ENCODE peak calls at places on chromosomes 1 and 21, in eight cellular contexts. S is uterus, C is adrenal gland, L is K562, R is HepG2, U is body of pancreas, P is breast epithelium, D is upper lobe of left lung. G is an unnamed sample.

GRCh38 chr1:214549604-214550338 is 1.6 kb downstream of the PTPN14 start:
- DNase-seq in S (no peak), C (no peak), L (no peak), R (no peak), U (no peak), P (no peak), D (no peak), G (no peak)

GRCh38 chr1:53733975-53734649 is 4.9 kb downstream of the GLIS1 start:
- DNase-seq in S (no peak), C (no peak), L (no peak), R (no peak), U (no peak), P (no peak), D (no peak), G (no peak)

GRCh38 chr1:206686486-206687249 is 2.0 kb downstream of the MAPKAPK2 start:
- DNase-seq in S (no peak), C (no peak), L (peak; percentile 65), R (no peak), U (no peak), P (no peak), D (no peak), G (no peak)

GRCh38 chr1:6350416-6351088 is 43.0 kb downstream of the ACOT7 start:
- DNase-seq in S (no peak), C (peak; percentile 80), L (no peak), R (no peak), U (peak; percentile 93), P (peak; percentile 91), D (no peak), G (no peak)

GRCh38 chr21:33362044-33362555 is 37.3 kb downstream of the IFNAR1 start:
- DNase-seq in S (no peak), C (no peak), L (peak; percentile 22), R (no peak), U (peak; percentile 61), P (no peak), D (no peak), G (no peak)

GRCh38 chr1:158003409-158003805 is 10.0 kb downstream of the KIRREL1 start:
- DNase-seq in S (no peak), C (no peak), L (no peak), R (no peak), U (no peak), P (no peak), D (peak; percentile 36), G (no peak)

GRCh38 chr1:201061886-201062285 is 38.4 kb upstream of the KIF21B start:
- DNase-seq in S (no peak), C (no peak), L (no peak), R (no peak), U (no peak), P (no peak), D (no peak), G (no peak)

GRCh38 chr1:248858096-248858890 is 592 bp downstream of the ZNF692 start:
- DNase-seq in S (peak; percentile 54), C (peak; percentile 75), L (peak; percentile 69), R (peak; percentile 63), U (peak; percentile 85), P (peak; percentile 77), D (peak; percentile 92), G (no peak)

GRCh38 chr1:7669559-7670208 is 101.4 kb upstream of the VAMP3 start:
- DNase-seq in S (no peak), C (peak; percentile 46), L (peak; percentile 85), R (peak; percentile 35), U (peak; percentile 50), P (peak; percentile 45), D (no peak), G (no peak)

GRCh38 chr21:42218836-42219605 is at the start of gene ABCG1:
- DNase-seq in S (no peak), C (peak; percentile 65), L (no peak), R (no peak), U (peak; percentile 40), P (no peak), D (peak; percentile 93), G (peak; percentile 79)

GRCh38 chr1:91503332-91503900 is 2.8 kb downstream of the CDC7 start:
- DNase-seq in S (no peak), C (no peak), L (no peak), R (peak; percentile 75), U (no peak), P (no peak), D (no peak), G (no peak)

GRCh38 chr1:50084389-50084788 is 24.3 kb upstream of the ELAVL4 start:
- DNase-seq in S (no peak), C (no peak), L (no peak), R (no peak), U (no peak), P (no peak), D (no peak), G (no peak)

GRCh38 chr1:169115891-169116585 is 9.5 kb downstream of the ATP1B1 start:
- DNase-seq in S (no peak), C (peak; percentile 85), L (no peak), R (peak; percentile 96), U (peak; percentile 92), P (peak; percentile 84), D (peak; percentile 44), G (peak; percentile 82)

GRCh38 chr21:45596704-45597318 is 46.7 kb upstream of the PCBP3 start:
- DNase-seq in S (peak; percentile 54), C (peak; percentile 88), L (peak; percentile 86), R (peak; percentile 52), U (peak; percentile 73), P (no peak), D (no peak), G (peak; percentile 79)

GRCh38 chr21:36207577-36208320 is 51.1 kb downstream of the DOP1B start:
- DNase-seq in S (no peak), C (no peak), L (no peak), R (no peak), U (no peak), P (no peak), D (no peak), G (no peak)

GRCh38 chr1:115159958-115160357 is 70.7 kb upstream of the TSPAN2 start:
- DNase-seq in S (no peak), C (no peak), L (no peak), R (no peak), U (no peak), P (no peak), D (no peak), G (no peak)

GRCh38 chr1:213858581-213858980 is 129.2 kb upstream of the PROX1 start:
- DNase-seq in S (no peak), C (no peak), L (no peak), R (peak; percentile 65), U (peak; percentile 56), P (no peak), D (no peak), G (no peak)

GRCh38 chr1:219927956-219928790 is at the start of gene SLC30A10:
- DNase-seq in S (no peak), C (peak; percentile 37), L (peak; percentile 90), R (peak; percentile 4), U (peak; percentile 10), P (no peak), D (peak; percentile 83), G (no peak)

GRCh38 chr21:43880111-43880985 is 15.3 kb downstream of the AGPAT3 start:
- DNase-seq in S (no peak), C (peak; percentile 66), L (no peak), R (no peak), U (peak; percentile 48), P (peak; percentile 83), D (no peak), G (no peak)

DNA sequence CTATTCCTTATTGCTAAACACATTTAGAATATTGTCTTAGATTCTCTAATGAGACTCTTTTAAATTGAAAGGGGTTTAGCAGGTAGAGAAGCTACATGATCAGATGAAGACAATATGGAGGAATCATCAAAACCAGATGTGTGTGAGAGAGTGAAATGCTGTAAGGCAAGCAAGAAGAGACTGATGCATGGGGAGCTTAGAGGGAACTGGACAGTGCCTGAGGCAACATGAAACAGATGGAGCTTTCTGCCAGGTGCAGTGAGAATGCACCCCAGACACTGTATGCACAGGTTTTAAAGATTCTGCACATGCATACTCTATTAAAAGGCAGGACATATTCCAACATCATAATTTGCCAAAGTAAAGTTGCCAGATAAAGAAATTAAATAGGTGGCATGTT is 200.0 kb downstream of the AMY1C start:
- DNase-seq in S (no peak), C (no peak), L (no peak), R (no peak), U (no peak), P (no peak), D (no peak), G (no peak)
- H3K4me1 ChIP-seq in S (no peaks in the 10 kb centered on the region), C (no peaks in the 10 kb centered on the region), L (no peaks in the 10 kb centered on the region), R (no peaks in the 10 kb centered on the region), U (no peaks in the 10 kb centered on the region), P (no peaks in the 10 kb centered on the region), D (no peaks in the 10 kb centered on the region), G (no peaks in the 10 kb centered on the region)

GRCh38 chr1:200042437-200043329 is 15.2 kb downstream of the NR5A2 start:
- DNase-seq in S (no peak), C (no peak), L (no peak), R (no peak), U (peak; percentile 83), P (no peak), D (peak; percentile 84), G (no peak)
- TF ChIP-seq POLR2A in S (no peak), C (no peak), L (no peak), R (no peak), U (peak; percentile 19), P (no peak), D (no peak), G (no peak)

DNA sequence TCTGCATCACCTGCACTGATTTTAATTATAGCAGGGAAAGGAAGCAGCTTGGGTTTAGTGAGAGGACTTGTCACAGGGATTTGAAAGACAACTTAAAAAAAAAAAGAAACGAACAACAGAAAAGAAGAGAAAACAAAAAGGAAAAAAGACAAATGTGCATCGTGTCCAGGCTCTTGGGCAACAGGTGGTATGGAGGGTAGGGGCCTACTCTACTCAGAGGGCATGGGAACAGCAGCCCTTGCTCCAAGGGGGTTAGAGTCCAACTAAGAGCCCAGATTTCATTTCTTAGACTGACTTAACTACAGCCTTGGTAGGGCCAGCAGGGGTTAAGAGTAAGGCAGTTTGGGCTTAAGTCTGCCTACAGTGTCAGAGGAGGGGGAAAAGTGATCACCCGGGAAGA is 15.3 kb upstream of the EXOSC10 start:
- DNase-seq in S (no peak), C (no peak), L (no peak), R (no peak), U (no peak), P (no peak), D (no peak), G (no peak)
- H3K36me3 ChIP-seq in S (no peaks in the 10 kb centered on the region), C (no peaks in the 10 kb centered on the region), L (peaks cover 79% of the 10 kb centered on the region), R (peaks cover 37% of the 10 kb centered on the region), U (no peaks in the 10 kb centered on the region), P (no peaks in the 10 kb centered on the region), D (peaks cover 74% of the 10 kb centered on the region), G (peaks cover 85% of the 10 kb centered on the region)

GRCh38 chr1:44616991-44617702 is 57.1 kb downstream of the TMEM53 start:
- DNase-seq in S (peak; percentile 45), C (no peak), L (no peak), R (no peak), U (no peak), P (no peak), D (peak; percentile 86), G (no peak)

GRCh38 chr1:44613932-44614331 is 60.3 kb downstream of the TMEM53 start:
- DNase-seq in S (no peak), C (no peak), L (no peak), R (no peak), U (no peak), P (no peak), D (peak; percentile 25), G (no peak)

GRCh38 chr1:44619261-44619900 is 54.9 kb downstream of the TMEM53 start:
- DNase-seq in S (peak; percentile 78), C (no peak), L (no peak), R (no peak), U (no peak), P (no peak), D (peak; percentile 13), G (no peak)

GRCh38 chr1:44617703-44618029 is 56.6 kb downstream of the TMEM53 start:
- DNase-seq in S (no peak), C (no peak), L (no peak), R (no peak), U (no peak), P (no peak), D (no peak), G (no peak)

GRCh38 chr1:44616284-44616990 is 57.8 kb downstream of the TMEM53 start:
- DNase-seq in S (no peak), C (no peak), L (peak; percentile 30), R (no peak), U (no peak), P (no peak), D (no peak), G (no peak)
- H3K4me1 ChIP-seq in S (no peaks in the 10 kb centered on the region), C (peaks cover 8% of the 10 kb centered on the region), L (peaks cover 23% of the 10 kb centered on the region), R (peaks cover 15% of the 10 kb centered on the region), U (peaks cover 14% of the 10 kb centered on the region), P (no peaks in the 10 kb centered on the region), D (peaks cover 7% of the 10 kb centered on the region), G (peaks cover 11% of the 10 kb centered on the region)